ENCODE peak calls at places on chromosome 18, in five cellular contexts. J is esophagus muscularis mucosa, Y is Panc1, U is endothelial cell of umbilical vein, R is HCT116. E is an unnamed sample.

GRCh38 chr18:50649821-50650220 is 89.9 kb downstream of the MAPK4 start:
- DNase-seq in J (no peak), Y (no peak), U (no peak), R (no peak), E (no peak)

GRCh38 chr18:32707153-32707552 is 65.7 kb downstream of the KLHL14 start:
- DNase-seq in J (no peak), Y (no peak), U (no peak), R (no peak), E (no peak)

GRCh38 chr18:4453712-4454547 is 1.2 kb downstream of the DLGAP1 start:
- DNase-seq in J (no peak), Y (no peak), U (no peak), R (no peak), E (no peak)

GRCh38 chr18:72727038-72727690 is 140.6 kb downstream of the NETO1 start:
- DNase-seq in J (no peak), Y (no peak), U (no peak), R (no peak), E (no peak)

GRCh38 chr18:48991299-48992055 is 40.7 kb upstream of the SMAD7 start:
- DNase-seq in J (no peak), Y (no peak), U (no peak), R (no peak), E (no peak)

GRCh38 chr18:57943723-57944122 is 100.3 kb upstream of the NEDD4L start:
- DNase-seq in J (peak), Y (no peak), U (no peak), R (no peak), E (no peak)

GRCh38 chr18:37484893-37485834 is 80.4 kb downstream of the CELF4 start:
- DNase-seq in J (no peak), Y (no peak), U (no peak), R (peak), E (no peak)

GRCh38 chr18:27991391-27991790 is 185.5 kb downstream of the CDH2 start:
- DNase-seq in J (no peak), Y (no peak), U (no peak), R (no peak), E (no peak)

GRCh38 chr18:4403836-4404235 is 51.3 kb downstream of the DLGAP1 start:
- DNase-seq in J (no peak), Y (no peak), U (no peak), R (no peak), E (no peak)

GRCh38 chr18:70132999-70133398 is 72.5 kb downstream of the RTTN start:
- DNase-seq in J (no peak), Y (peak), U (peak), R (no peak), E (no peak)

GRCh38 chr18:30775629-30776028 is 266.9 kb downstream of the DSC3 start:
- DNase-seq in J (no peak), Y (no peak), U (no peak), R (no peak), E (no peak)

GRCh38 chr18:7482342-7482741 is 84.8 kb upstream of the PTPRM start:
- DNase-seq in J (no peak), Y (no peak), U (no peak), R (no peak), E (no peak)

GRCh38 chr18:31680836-31681568 is 3.4 kb downstream of the B4GALT6 start:
- DNase-seq in J (no peak), Y (no peak), U (peak), R (no peak), E (no peak)

GRCh38 chr18:34977787-34978532 is 63.3 kb upstream of the MAPRE2 start:
- DNase-seq in J (no peak), Y (no peak), U (peak), R (no peak), E (no peak)

GRCh38 chr18:4106407-4107033 is 348.6 kb downstream of the DLGAP1 start:
- DNase-seq in J (no peak), Y (peak), U (peak), R (peak), E (no peak)

GRCh38 chr18:28581503-28582169 is 404.7 kb upstream of the CDH2 start:
- DNase-seq in J (no peak), Y (no peak), U (no peak), R (no peak), E (no peak)

GRCh38 chr18:60493066-60493465 is 120.5 kb upstream of the MC4R start:
- DNase-seq in J (no peak), Y (no peak), U (no peak), R (no peak), E (no peak)

GRCh38 chr18:31720867-31721266 is 36.5 kb upstream of the B4GALT6 start:
- DNase-seq in J (no peak), Y (no peak), U (no peak), R (no peak), E (no peak)

DNA sequence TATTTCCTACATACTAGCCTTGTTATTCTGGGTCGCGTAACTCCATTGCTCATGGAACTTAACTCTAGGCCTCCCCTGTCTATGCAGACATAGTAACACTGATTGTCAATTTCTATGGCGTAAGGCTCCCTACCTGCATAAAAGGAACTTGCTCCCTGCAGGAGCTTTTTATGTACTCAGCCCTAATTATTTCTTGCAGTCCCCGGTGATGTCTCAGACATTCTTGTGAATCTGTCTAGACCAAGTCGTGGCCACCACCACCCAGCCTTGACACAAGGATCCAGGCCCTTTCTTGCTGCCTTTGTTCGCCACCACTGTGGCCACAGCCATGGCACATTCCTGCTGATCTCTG is 189.5 kb upstream of the CTAGE1 start:
- DNase-seq in J (no peak), Y (no peak), U (peak), R (no peak), E (no peak)
- H3K27ac ChIP-seq in J (no peak), Y (no peak), U (no peak), R (no peak), E (no peak)

DNA sequence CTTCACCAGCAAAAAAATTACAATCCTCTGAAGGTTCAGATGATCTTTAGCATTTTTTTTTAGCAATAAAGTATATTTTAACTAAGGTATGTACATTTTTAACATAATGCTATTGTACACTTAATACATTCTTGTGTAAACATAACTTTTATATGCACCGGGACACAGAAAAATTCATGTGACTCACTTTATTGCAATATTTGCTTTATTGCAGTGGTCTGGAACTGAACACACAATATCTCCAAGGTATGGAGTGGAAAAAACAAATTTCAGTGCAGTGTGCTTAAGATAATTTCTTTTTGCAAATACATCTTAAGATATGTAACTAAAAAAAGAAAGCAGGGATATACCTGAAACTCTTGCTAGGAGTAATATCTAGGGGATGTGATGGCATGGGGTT is 5.1 kb upstream of the TWSG1 start:
- DNase-seq in J (no peak), Y (no peak), U (no peak), R (no peak), E (no peak)
- TF ChIP-seq POLR2AphosphoS5 in J (no peak), Y (no peak), U (no peak), R (no peak), E (no peak)

GRCh38 chr18:657998-658946 is 819 bp downstream of the TYMS start:
- DNase-seq in J (no peak), Y (no peak), U (peak), R (peak), E (no peak)

GRCh38 chr18:659597-659996 is 2.1 kb downstream of the TYMS start:
- DNase-seq in J (no peak), Y (no peak), U (no peak), R (no peak), E (no peak)

GRCh38 chr18:657311-657997 is at the start of gene TYMS:
- DNase-seq in J (no peak), Y (no peak), U (peak), R (peak), E (no peak)

GRCh38 chr18:662197-662596 is 4.7 kb downstream of the TYMS start:
- DNase-seq in J (no peak), Y (no peak), U (no peak), R (no peak), E (no peak)

GRCh38 chr18:658947-659533 is 1.6 kb downstream of the TYMS start:
- DNase-seq in J (no peak), Y (no peak), U (no peak), R (no peak), E (no peak)
- H3K4me3 ChIP-seq in J (no peak), Y (peak), U (peak), R (peak), E (no peak)

DNA sequence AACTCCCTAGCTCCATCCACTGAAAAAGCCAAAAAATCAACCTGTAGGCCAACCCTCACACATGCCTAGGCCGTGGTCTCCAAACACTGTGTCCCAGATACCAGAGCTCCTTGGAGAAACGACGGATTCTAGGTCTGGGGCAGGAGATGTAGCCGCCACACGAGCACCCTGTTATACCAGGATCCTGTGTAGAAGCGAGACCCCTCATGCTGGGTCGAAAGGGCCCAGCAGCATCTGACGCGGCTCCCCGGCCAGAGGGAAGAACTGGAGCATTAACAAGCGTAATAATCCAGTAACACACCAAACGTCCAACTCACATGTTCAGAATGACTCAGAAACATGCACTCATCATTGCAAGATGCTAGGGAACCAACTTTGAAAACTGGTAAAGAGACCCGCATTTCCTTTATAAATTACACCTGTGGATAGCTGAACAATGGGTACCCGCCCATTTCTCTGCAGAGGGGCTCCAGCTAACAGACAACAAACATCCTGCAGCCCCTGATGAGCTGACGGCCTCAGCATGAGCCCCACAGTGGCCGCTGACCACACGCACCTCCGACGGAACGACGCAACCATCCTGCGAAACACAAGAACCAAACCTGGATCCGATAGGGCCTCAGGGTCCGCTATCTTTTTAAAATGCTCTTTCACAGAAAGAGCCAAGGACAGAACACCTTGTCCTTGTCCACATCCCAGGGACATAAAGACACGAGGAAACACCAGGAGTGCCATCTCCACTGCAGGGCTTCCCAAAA is 14.2 kb downstream of the SLC66A2 start:
- DNase-seq in J (no peak), Y (no peak), U (no peak), R (no peak), E (no peak)
- H3K27ac ChIP-seq in J (no peak), Y (no peak), U (no peak), R (no peak), E (no peak)

GRCh38 chr18:12420831-12421421 is 13.2 kb downstream of the PRELID3A start:
- DNase-seq in J (no peak), Y (no peak), U (no peak), R (no peak), E (no peak)
- TF ChIP-seq POLR2AphosphoS5 in J (no peak), Y (no peak), U (no peak), R (no peak), E (no peak)

E was measured in vagina.